ENCODE peak calls at places on chromosomes 11 and 22, in eight cellular contexts. O is MM.1S; A is lower leg skin; K is G401; J is PC-3; X is left ventricle myocardium inferior; L is stimulated activated CD8-positive, alpha-beta memory T cell treated with anti-CD3 and anti-CD28 coated beads, Interleukin-4, amount 100 ng/mL, for 24 hours; V is NCI-H345. M is an unnamed sample.

GRCh38 chr22:22750335-22751042 is 106.1 kb downstream of the GGTLC2 start:
- DNase-seq in O (no peak), V (no peak), X (no peak), A (peak; percentile 60), L (no peak), K (no peak), J (no peak), M (no peak)

GRCh38 chr11:64006468-64006867 is 20.2 kb downstream of the OTUB1 start:
- DNase-seq in L (no peak), X (no peak), A (no peak), V (no peak), K (no peak), J (no peak), O (no peak), M (no peak)

GRCh38 chr22:39185601-39186012 is 33.1 kb upstream of the CBX7 start:
- DNase-seq in A (peak; percentile 91), X (peak; percentile 80), L (no peak), V (no peak), J (no peak), K (no peak), O (no peak), M (peak; percentile 63)

GRCh38 chr11:2265396-2265795 is 5.0 kb downstream of the ASCL2 start:
- DNase-seq in K (no peak), X (no peak), L (no peak), O (peak; percentile 34), V (no peak), A (peak; percentile 77), J (no peak), M (peak; percentile 17)

GRCh38 chr22:45597460-45598192 is 74.0 kb upstream of the ATXN10 start:
- DNase-seq in X (no peak), J (peak; percentile 22), V (no peak), K (no peak), O (no peak), L (no peak), A (no peak), M (no peak)

GRCh38 chr11:96356837-96357236 is 13.8 kb upstream of the MAML2 start:
- DNase-seq in X (no peak), O (no peak), V (no peak), L (no peak), K (no peak), A (no peak), J (no peak), M (no peak)

GRCh38 chr11:21374381-21374780 is 705.0 kb downstream of the NELL1 start:
- DNase-seq in X (no peak), L (no peak), V (no peak), A (no peak), O (no peak), J (no peak), K (no peak), M (no peak)

GRCh38 chr22:47997052-47997568 is 1234.7 kb downstream of the TBC1D22A start:
- DNase-seq in X (no peak), O (peak; percentile 21), A (peak; percentile 29), K (no peak), V (no peak), L (no peak), J (no peak), M (no peak)

GRCh38 chr22:31244044-31244942 is 32.2 kb downstream of the LIMK2 start:
- DNase-seq in O (no peak), K (peak; percentile 48), V (no peak), A (no peak), X (no peak), L (no peak), J (peak; percentile 68), M (no peak)

GRCh38 chr11:3164540-3165151 is 464 bp downstream of the OSBPL5 start:
- DNase-seq in J (no peak), A (no peak), K (no peak), X (peak; percentile 18), V (no peak), L (no peak), O (no peak), M (no peak)

GRCh38 chr11:47204633-47204989 is 10.2 kb upstream of the DDB2 start:
- DNase-seq in O (no peak), V (no peak), X (no peak), A (no peak), L (no peak), K (no peak), J (peak; percentile 85), M (no peak)

GRCh38 chr22:28907311-28908008 is 24.1 kb downstream of the ZNRF3 start:
- DNase-seq in K (peak; percentile 79), O (no peak), X (no peak), L (no peak), J (no peak), A (peak; percentile 66), V (no peak), M (peak; percentile 34)

GRCh38 chr11:128506999-128507591 is 80.3 kb downstream of the ETS1 start:
- DNase-seq in X (peak; percentile 83), V (no peak), K (peak; percentile 29), L (no peak), J (peak; percentile 96), A (peak; percentile 96), O (no peak), M (peak; percentile 60)

GRCh38 chr11:76974179-76974891 is 59.9 kb upstream of the B3GNT6 start:
- DNase-seq in V (no peak), L (no peak), X (no peak), K (no peak), O (no peak), J (no peak), A (no peak), M (no peak)

GRCh38 chr11:62044639-62045121 is 77.2 kb upstream of the FTH1 start:
- DNase-seq in O (no peak), K (no peak), J (peak; percentile 97), V (no peak), A (no peak), L (no peak), X (no peak), M (no peak)

M was measured in testis.